ENCODE peak calls at places on chromosome 1, in eight cellular contexts. One of them, this sample, is unnamed.

GRCh38 chr1:208034135-208034534 is 123.2 kb upstream of the CD34 start:
- DNase-seq in stomach: no peak
- DNase-seq in astrocyte of the cerebellum: no peak
- DNase-seq in cardiac muscle cell: no peak
- DNase-seq in Peyer's patch: no peak
- DNase-seq in HCT116: no peak
- DNase-seq in adrenal gland: no peak
- DNase-seq in vagina: no peak
- DNase-seq in this sample: no peak

GRCh38 chr1:4960336-4960735 is 305.9 kb downstream of the AJAP1 start:
- DNase-seq in stomach: no peak
- DNase-seq in astrocyte of the cerebellum: no peak
- DNase-seq in cardiac muscle cell: no peak
- DNase-seq in Peyer's patch: no peak
- DNase-seq in HCT116: no peak
- DNase-seq in adrenal gland: no peak
- DNase-seq in vagina: no peak
- DNase-seq in this sample: no peak

GRCh38 chr1:75203415-75204277 is 69.5 kb downstream of the LHX8 start:
- DNase-seq in stomach: no peak
- DNase-seq in astrocyte of the cerebellum: peak; percentile 31
- DNase-seq in cardiac muscle cell: peak; percentile 58
- DNase-seq in Peyer's patch: no peak
- DNase-seq in HCT116: peak; percentile 54
- DNase-seq in adrenal gland: peak; percentile 31
- DNase-seq in vagina: no peak
- DNase-seq in this sample: peak; percentile 69

GRCh38 chr1:93815738-93816110 is 63.3 kb downstream of the DNTTIP2 start:
- DNase-seq in stomach: no peak
- DNase-seq in astrocyte of the cerebellum: no peak
- DNase-seq in cardiac muscle cell: no peak
- DNase-seq in Peyer's patch: no peak
- DNase-seq in HCT116: no peak
- DNase-seq in adrenal gland: no peak
- DNase-seq in vagina: no peak
- DNase-seq in this sample: no peak

GRCh38 chr1:169363046-169363756 is 4.4 kb downstream of the NME7 start:
- DNase-seq in stomach: no peak
- DNase-seq in astrocyte of the cerebellum: peak; percentile 90
- DNase-seq in cardiac muscle cell: peak; percentile 90
- DNase-seq in Peyer's patch: no peak
- DNase-seq in HCT116: peak; percentile 21
- DNase-seq in adrenal gland: no peak
- DNase-seq in vagina: no peak
- DNase-seq in this sample: peak; percentile 96

GRCh38 chr1:30417001-30417700 is 306.2 kb downstream of the MATN1 start:
- DNase-seq in stomach: peak; percentile 17
- DNase-seq in astrocyte of the cerebellum: no peak
- DNase-seq in cardiac muscle cell: no peak
- DNase-seq in Peyer's patch: peak; percentile 25
- DNase-seq in HCT116: no peak
- DNase-seq in adrenal gland: no peak
- DNase-seq in vagina: no peak
- DNase-seq in this sample: no peak

GRCh38 chr1:226110249-226111108 is 48.0 kb downstream of the H3-3A start:
- DNase-seq in stomach: peak; percentile 76
- DNase-seq in astrocyte of the cerebellum: no peak
- DNase-seq in cardiac muscle cell: peak; percentile 69
- DNase-seq in Peyer's patch: peak; percentile 90
- DNase-seq in HCT116: no peak
- DNase-seq in adrenal gland: peak; percentile 73
- DNase-seq in vagina: no peak
- DNase-seq in this sample: peak; percentile 63

GRCh38 chr1:186014370-186015030 is 280.3 kb downstream of the HMCN1 start:
- DNase-seq in stomach: no peak
- DNase-seq in astrocyte of the cerebellum: no peak
- DNase-seq in cardiac muscle cell: peak; percentile 60
- DNase-seq in Peyer's patch: no peak
- DNase-seq in HCT116: no peak
- DNase-seq in adrenal gland: no peak
- DNase-seq in vagina: no peak
- DNase-seq in this sample: peak; percentile 71

GRCh38 chr1:48080343-48081255 is 83.4 kb upstream of the TRABD2B start:
- DNase-seq in stomach: no peak
- DNase-seq in astrocyte of the cerebellum: no peak
- DNase-seq in cardiac muscle cell: no peak
- DNase-seq in Peyer's patch: no peak
- DNase-seq in HCT116: no peak
- DNase-seq in adrenal gland: no peak
- DNase-seq in vagina: no peak
- DNase-seq in this sample: no peak

GRCh38 chr1:66599346-66599745 is 65.4 kb downstream of the SGIP1 start:
- DNase-seq in stomach: no peak
- DNase-seq in astrocyte of the cerebellum: no peak
- DNase-seq in cardiac muscle cell: peak; percentile 35
- DNase-seq in Peyer's patch: no peak
- DNase-seq in HCT116: no peak
- DNase-seq in adrenal gland: no peak
- DNase-seq in vagina: no peak
- DNase-seq in this sample: no peak

GRCh38 chr1:179141592-179142244 is 59.8 kb downstream of the TOR3A start:
- DNase-seq in stomach: no peak
- DNase-seq in astrocyte of the cerebellum: no peak
- DNase-seq in cardiac muscle cell: peak; percentile 68
- DNase-seq in Peyer's patch: no peak
- DNase-seq in HCT116: no peak
- DNase-seq in adrenal gland: no peak
- DNase-seq in vagina: no peak
- DNase-seq in this sample: peak; percentile 86

GRCh38 chr1:150564051-150564991 is 15.1 kb downstream of the MCL1 start:
- DNase-seq in stomach: no peak
- DNase-seq in astrocyte of the cerebellum: no peak
- DNase-seq in cardiac muscle cell: peak; percentile 53
- DNase-seq in Peyer's patch: peak; percentile 67
- DNase-seq in HCT116: no peak
- DNase-seq in adrenal gland: no peak
- DNase-seq in vagina: no peak
- DNase-seq in this sample: peak; percentile 72

GRCh38 chr1:166133276-166133841 is 33.4 kb downstream of the FAM78B start:
- DNase-seq in stomach: no peak
- DNase-seq in astrocyte of the cerebellum: peak; percentile 6
- DNase-seq in cardiac muscle cell: peak; percentile 6
- DNase-seq in Peyer's patch: no peak
- DNase-seq in HCT116: peak; percentile 10
- DNase-seq in adrenal gland: no peak
- DNase-seq in vagina: no peak
- DNase-seq in this sample: peak; percentile 3

GRCh38 chr1:198681247-198681646 is 42.4 kb downstream of the PTPRC start:
- DNase-seq in stomach: no peak
- DNase-seq in astrocyte of the cerebellum: no peak
- DNase-seq in cardiac muscle cell: peak; percentile 41
- DNase-seq in Peyer's patch: no peak
- DNase-seq in HCT116: no peak
- DNase-seq in adrenal gland: no peak
- DNase-seq in vagina: no peak
- DNase-seq in this sample: peak; percentile 84

GRCh38 chr1:167819849-167820683 is 93.9 kb downstream of the ADCY10 start:
- DNase-seq in stomach: peak; percentile 79
- DNase-seq in astrocyte of the cerebellum: peak; percentile 85
- DNase-seq in cardiac muscle cell: peak; percentile 94
- DNase-seq in Peyer's patch: peak; percentile 66
- DNase-seq in HCT116: peak; percentile 41
- DNase-seq in adrenal gland: peak; percentile 82
- DNase-seq in vagina: no peak
- DNase-seq in this sample: peak; percentile 87

GRCh38 chr1:178412400-178412770 is 84.4 kb downstream of the CLEC20A start:
- DNase-seq in stomach: no peak
- DNase-seq in astrocyte of the cerebellum: no peak
- DNase-seq in cardiac muscle cell: peak; percentile 3
- DNase-seq in Peyer's patch: no peak
- DNase-seq in HCT116: no peak
- DNase-seq in adrenal gland: no peak
- DNase-seq in vagina: no peak
- DNase-seq in this sample: no peak

GRCh38 chr1:182175340-182176068 is 114.0 kb upstream of the ZNF648 start:
- DNase-seq in stomach: no peak
- DNase-seq in astrocyte of the cerebellum: no peak
- DNase-seq in cardiac muscle cell: no peak
- DNase-seq in Peyer's patch: no peak
- DNase-seq in HCT116: no peak
- DNase-seq in adrenal gland: peak; percentile 13
- DNase-seq in vagina: no peak
- DNase-seq in this sample: no peak

GRCh38 chr1:247156787-247157232 is 15.0 kb downstream of the ZNF124 start:
- DNase-seq in stomach: no peak
- DNase-seq in astrocyte of the cerebellum: no peak
- DNase-seq in cardiac muscle cell: no peak
- DNase-seq in Peyer's patch: no peak
- DNase-seq in HCT116: no peak
- DNase-seq in adrenal gland: no peak
- DNase-seq in vagina: no peak
- DNase-seq in this sample: peak; percentile 3

GRCh38 chr1:78541479-78541878 is 50.7 kb downstream of the PTGFR start:
- DNase-seq in stomach: no peak
- DNase-seq in astrocyte of the cerebellum: no peak
- DNase-seq in cardiac muscle cell: no peak
- DNase-seq in Peyer's patch: no peak
- DNase-seq in HCT116: no peak
- DNase-seq in adrenal gland: no peak
- DNase-seq in vagina: no peak
- DNase-seq in this sample: no peak

GRCh38 chr1:78540056-78540455 is 49.3 kb downstream of the PTGFR start:
- DNase-seq in stomach: no peak
- DNase-seq in astrocyte of the cerebellum: peak; percentile 20
- DNase-seq in cardiac muscle cell: no peak
- DNase-seq in Peyer's patch: no peak
- DNase-seq in HCT116: no peak
- DNase-seq in adrenal gland: no peak
- DNase-seq in vagina: no peak
- DNase-seq in this sample: peak; percentile 54

GRCh38 chr1:78535286-78535685 is 44.5 kb downstream of the PTGFR start:
- DNase-seq in stomach: no peak
- DNase-seq in astrocyte of the cerebellum: no peak
- DNase-seq in cardiac muscle cell: no peak
- DNase-seq in Peyer's patch: no peak
- DNase-seq in HCT116: no peak
- DNase-seq in adrenal gland: no peak
- DNase-seq in vagina: no peak
- DNase-seq in this sample: no peak

GRCh38 chr1:78533536-78533935 is 42.8 kb downstream of the PTGFR start:
- DNase-seq in stomach: no peak
- DNase-seq in astrocyte of the cerebellum: no peak
- DNase-seq in cardiac muscle cell: no peak
- DNase-seq in Peyer's patch: no peak
- DNase-seq in HCT116: no peak
- DNase-seq in adrenal gland: no peak
- DNase-seq in vagina: no peak
- DNase-seq in this sample: no peak

GRCh38 chr1:78536427-78536826 is 45.7 kb downstream of the PTGFR start:
- DNase-seq in stomach: no peak
- DNase-seq in astrocyte of the cerebellum: no peak
- DNase-seq in cardiac muscle cell: no peak
- DNase-seq in Peyer's patch: no peak
- DNase-seq in HCT116: no peak
- DNase-seq in adrenal gland: no peak
- DNase-seq in vagina: no peak
- DNase-seq in this sample: peak; percentile 13
- TF ChIP-seq CTCF in stomach: no peak
- TF ChIP-seq CTCF in astrocyte of the cerebellum: no peak
- TF ChIP-seq CTCF in cardiac muscle cell: no peak
- TF ChIP-seq CTCF in Peyer's patch: no peak
- TF ChIP-seq CTCF in HCT116: no peak
- TF ChIP-seq CTCF in adrenal gland: no peak
- TF ChIP-seq CTCF in vagina: no peak
- TF ChIP-seq CTCF in this sample: no peak

GRCh38 chr1:227192163-227192562 is 126.1 kb downstream of the CDC42BPA start:
- DNase-seq in stomach: peak; percentile 36
- DNase-seq in astrocyte of the cerebellum: peak; percentile 90
- DNase-seq in cardiac muscle cell: peak; percentile 77
- DNase-seq in Peyer's patch: peak; percentile 51
- DNase-seq in HCT116: no peak
- DNase-seq in adrenal gland: peak; percentile 51
- DNase-seq in vagina: no peak
- DNase-seq in this sample: peak; percentile 91

GRCh38 chr1:227190321-227190720 is 128.0 kb downstream of the CDC42BPA start:
- DNase-seq in stomach: no peak
- DNase-seq in astrocyte of the cerebellum: no peak
- DNase-seq in cardiac muscle cell: no peak
- DNase-seq in Peyer's patch: no peak
- DNase-seq in HCT116: no peak
- DNase-seq in adrenal gland: no peak
- DNase-seq in vagina: no peak
- DNase-seq in this sample: no peak

GRCh38 chr1:227197064-227197463 is 121.2 kb downstream of the CDC42BPA start:
- DNase-seq in stomach: no peak
- DNase-seq in astrocyte of the cerebellum: no peak
- DNase-seq in cardiac muscle cell: no peak
- DNase-seq in Peyer's patch: no peak
- DNase-seq in HCT116: no peak
- DNase-seq in adrenal gland: no peak
- DNase-seq in vagina: no peak
- DNase-seq in this sample: no peak

GRCh38 chr1:227191607-227192006 is 126.7 kb downstream of the CDC42BPA start:
- DNase-seq in stomach: no peak
- DNase-seq in astrocyte of the cerebellum: no peak
- DNase-seq in cardiac muscle cell: no peak
- DNase-seq in Peyer's patch: no peak
- DNase-seq in HCT116: no peak
- DNase-seq in adrenal gland: no peak
- DNase-seq in vagina: no peak
- DNase-seq in this sample: no peak
- H3K4me3 ChIP-seq in stomach: no peak overlapping the region
- H3K4me3 ChIP-seq in astrocyte of the cerebellum: no peak overlapping the region
- H3K4me3 ChIP-seq in cardiac muscle cell: no peak overlapping the region
- H3K4me3 ChIP-seq in Peyer's patch: no peak overlapping the region
- H3K4me3 ChIP-seq in HCT116: no peak overlapping the region
- H3K4me3 ChIP-seq in adrenal gland: no peak overlapping the region
- H3K4me3 ChIP-seq in vagina: no peak overlapping the region
- H3K4me3 ChIP-seq in this sample: no peak overlapping the region

GRCh38 chr1:152440635-152441471 is 26.8 kb upstream of the CRNN start:
- DNase-seq in stomach: peak; percentile 73
- DNase-seq in astrocyte of the cerebellum: peak; percentile 36
- DNase-seq in cardiac muscle cell: peak; percentile 83
- DNase-seq in Peyer's patch: peak; percentile 82
- DNase-seq in HCT116: peak; percentile 63
- DNase-seq in adrenal gland: peak; percentile 79
- DNase-seq in vagina: no peak
- DNase-seq in this sample: peak; percentile 78
- TF ChIP-seq CTCF in stomach: peak; percentile 83
- TF ChIP-seq CTCF in astrocyte of the cerebellum: peak; percentile 86
- TF ChIP-seq CTCF in cardiac muscle cell: peak; percentile 92
- TF ChIP-seq CTCF in Peyer's patch: peak; percentile 68
- TF ChIP-seq CTCF in HCT116: peak; percentile 85
- TF ChIP-seq CTCF in adrenal gland: peak; percentile 73
- TF ChIP-seq CTCF in vagina: peak; percentile 58
- TF ChIP-seq CTCF in this sample: peak; percentile 85

DNA sequence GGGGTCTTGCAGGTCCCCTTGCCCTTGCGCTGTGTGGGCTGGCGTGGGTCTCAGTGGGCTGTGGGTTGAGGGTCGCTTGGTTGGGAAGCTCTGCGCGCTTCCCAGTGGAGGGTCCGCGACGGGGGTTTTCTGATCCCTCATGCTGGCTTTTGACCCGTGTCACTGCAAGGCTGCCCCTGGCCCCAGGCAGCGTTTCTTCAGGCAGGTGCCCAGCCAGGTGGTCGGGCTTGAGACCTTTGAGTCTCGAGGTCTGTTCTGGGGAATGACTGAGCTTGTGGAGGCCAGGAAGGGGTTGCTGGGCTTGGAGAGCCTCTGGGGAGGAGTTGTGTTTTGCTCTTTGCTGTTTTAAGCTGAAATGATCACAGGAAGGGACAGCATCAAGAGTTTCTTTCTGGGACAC is 5.3 kb downstream of the SKI start:
- DNase-seq in stomach: no peak
- DNase-seq in astrocyte of the cerebellum: no peak
- DNase-seq in cardiac muscle cell: no peak
- DNase-seq in Peyer's patch: no peak
- DNase-seq in HCT116: no peak
- DNase-seq in adrenal gland: no peak
- DNase-seq in vagina: no peak
- DNase-seq in this sample: peak; percentile 40
- H3K4me3 ChIP-seq in stomach: peak overlapping the region; percentile 22
- H3K4me3 ChIP-seq in astrocyte of the cerebellum: peak overlapping the region; percentile 88
- H3K4me3 ChIP-seq in cardiac muscle cell: no peak overlapping the region
- H3K4me3 ChIP-seq in Peyer's patch: no peak overlapping the region
- H3K4me3 ChIP-seq in HCT116: no peak overlapping the region
- H3K4me3 ChIP-seq in adrenal gland: peak overlapping the region; percentile 82
- H3K4me3 ChIP-seq in vagina: peak overlapping the region; percentile 63
- H3K4me3 ChIP-seq in this sample: peak overlapping the region; percentile 80